ENCODE peak calls at places on chromosome 15, in eight cellular contexts. R is GM23248, S is T-helper 2 cell, D is hepatic stellate cell, M is HuH-7.5, A is AG08396, Z is M059J, P is caudate nucleus. G is an unnamed sample.

GRCh38 chr15:81117136-81117535 is 16.9 kb upstream of the CFAP161 start:
- DNase-seq in M (no peak), P (no peak), Z (no peak), A (peak), S (no peak), D (no peak), R (peak), G (no peak)

GRCh38 chr15:37100109-37100873 is at the start of gene MEIS2:
- DNase-seq in D (peak), M (peak), S (no peak), Z (peak), R (peak), A (peak), P (no peak), G (peak)

GRCh38 chr15:28933710-28934445 is 48.1 kb downstream of the APBA2 start:
- DNase-seq in Z (no peak), D (no peak), S (no peak), A (no peak), R (no peak), M (no peak), P (no peak), G (no peak)

GRCh38 chr15:80026754-80027153 is 32.7 kb upstream of the ZFAND6 start:
- DNase-seq in P (no peak), R (no peak), D (no peak), S (no peak), M (no peak), Z (no peak), A (no peak), G (no peak)

GRCh38 chr15:71753346-71753745 is 57.0 kb upstream of the NR2E3 start:
- DNase-seq in Z (peak), S (no peak), M (no peak), R (peak), A (no peak), P (no peak), D (peak), G (no peak)

GRCh38 chr15:80932989-80933388 is 56.6 kb downstream of the MESD start:
- DNase-seq in Z (no peak), R (no peak), D (no peak), P (no peak), M (no peak), S (no peak), A (peak), G (no peak)

GRCh38 chr15:41948499-41948898 is 23.9 kb downstream of the EHD4 start:
- DNase-seq in A (no peak), S (no peak), R (no peak), D (no peak), P (no peak), M (no peak), Z (no peak), G (no peak)

GRCh38 chr15:25700916-25701315 is 162.2 kb downstream of the ATP10A start:
- DNase-seq in R (no peak), M (no peak), P (no peak), D (no peak), A (no peak), S (no peak), Z (no peak), G (no peak)

GRCh38 chr15:78640840-78641733 is at the start of gene CHRNB4:
- DNase-seq in A (no peak), R (peak), M (no peak), P (no peak), Z (no peak), D (no peak), S (no peak), G (peak)

GRCh38 chr15:72365844-72366243 is 10.0 kb downstream of the HEXA start:
- DNase-seq in M (no peak), A (no peak), P (no peak), Z (no peak), R (no peak), S (no peak), D (no peak), G (no peak)

GRCh38 chr15:85858586-85859375 is 64.1 kb upstream of the KLHL25 start:
- DNase-seq in P (no peak), M (peak), D (peak), A (peak), Z (peak), R (peak), S (peak), G (peak)

GRCh38 chr15:25780479-25781255 is 82.5 kb downstream of the ATP10A start:
- DNase-seq in A (no peak), P (no peak), S (no peak), D (no peak), M (no peak), R (no peak), Z (no peak), G (no peak)

GRCh38 chr15:30992465-30992864 is 1.0 kb upstream of the MTMR10 start:
- DNase-seq in D (no peak), M (no peak), Z (no peak), A (no peak), R (peak), P (no peak), S (no peak), G (no peak)

GRCh38 chr15:85974348-85974705 is 105.3 kb upstream of the AGBL1 start:
- DNase-seq in M (no peak), S (no peak), R (no peak), P (no peak), A (no peak), D (no peak), Z (peak), G (no peak)

GRCh38 chr15:82595766-82596165 is 51.4 kb downstream of the CPEB1 start:
- DNase-seq in M (no peak), P (no peak), S (no peak), A (no peak), R (no peak), Z (no peak), D (no peak), G (no peak)